ENCODE peak calls at places on chromosomes 13 and 19, in six cellular contexts. R, X, S, T, W and V are unnamed samples.

GRCh38 chr13:29436291-29436690 is 159.2 kb downstream of the SLC7A1 start:
- DNase-seq in R (no peak), X (peak), S (no peak), T (no peak), W (no peak), V (peak)

GRCh38 chr19:15550847-15551182 is 42.5 kb downstream of the CYP4F22 start:
- DNase-seq in R (no peak), X (peak), S (no peak), T (no peak), W (no peak), V (no peak)

GRCh38 chr19:39082745-39083598 is 1.2 kb upstream of the ACP7 start:
- DNase-seq in R (no peak), X (no peak), S (no peak), T (no peak), W (no peak), V (no peak)

GRCh38 chr13:52118595-52118994 is 10.3 kb downstream of the NEK5 start:
- DNase-seq in R (no peak), X (no peak), S (no peak), T (peak), W (no peak), V (no peak)

GRCh38 chr13:79448413-79448812 is 32.5 kb upstream of the NDFIP2 start:
- DNase-seq in R (no peak), X (peak), S (no peak), T (no peak), W (no peak), V (no peak)

GRCh38 chr19:52191374-52191773 is 1.5 kb downstream of the PPP2R1A start:
- DNase-seq in R (no peak), X (no peak), S (no peak), T (no peak), W (no peak), V (no peak)

GRCh38 chr13:48739346-48740037 is 85.8 kb downstream of the CYSLTR2 start:
- DNase-seq in R (no peak), X (no peak), S (no peak), T (no peak), W (no peak), V (no peak)

GRCh38 chr13:83753912-83754624 is 128.2 kb downstream of the SLITRK1 start:
- DNase-seq in R (no peak), X (peak), S (no peak), T (no peak), W (no peak), V (peak)

DNA sequence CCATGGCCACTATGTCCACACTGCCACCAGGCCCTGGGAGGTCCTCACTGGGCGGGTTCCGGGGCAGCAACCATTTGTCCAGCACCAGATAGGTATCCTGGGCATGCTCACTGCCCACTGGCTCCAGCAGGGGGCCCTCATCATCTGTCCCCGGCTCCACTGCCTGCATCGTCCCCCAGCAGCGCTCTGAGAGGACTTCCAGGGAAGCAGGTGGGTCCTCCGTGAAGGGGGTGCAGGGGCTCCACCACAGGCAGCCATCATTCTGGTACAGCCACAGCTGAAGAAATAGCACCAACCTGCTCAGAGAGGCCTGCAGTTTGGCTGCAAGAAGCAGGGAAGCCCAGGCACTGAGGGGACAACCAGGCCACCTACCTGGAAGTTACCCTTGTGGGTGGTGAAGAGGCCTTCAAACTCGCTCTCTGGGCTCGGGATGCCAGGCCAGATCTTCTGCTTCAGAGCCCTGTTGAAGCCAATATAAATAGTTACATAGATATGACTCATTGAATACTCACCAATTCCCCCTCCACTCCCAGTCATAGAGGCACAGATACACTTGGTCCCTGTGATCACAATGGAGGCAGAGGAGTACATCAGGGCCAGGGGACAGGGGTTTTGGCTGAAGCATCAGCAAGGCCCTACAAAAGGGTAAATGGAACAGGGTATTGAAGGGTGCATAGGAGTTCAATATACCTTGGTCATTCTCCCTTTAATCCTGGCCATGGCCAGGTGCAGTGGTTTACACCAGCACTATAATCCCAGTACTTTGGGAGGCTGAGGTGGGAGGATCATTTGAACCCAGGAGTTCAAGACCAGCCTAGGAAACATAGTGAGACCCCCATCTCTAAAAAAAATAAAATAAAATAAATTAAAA is 4.1 kb downstream of the SWSAP1 start:
- DNase-seq in R (peak), X (peak), S (peak), T (peak), W (no peak), V (peak)
- TF ChIP-seq CTCF in R (no peak), X (peak), S (peak), T (peak), W (peak), V (peak)

GRCh38 chr13:75643693-75644092 is 7.6 kb downstream of the LMO7 start:
- DNase-seq in R (no peak), X (peak), S (no peak), T (no peak), W (no peak), V (no peak)
- H3K4me3 ChIP-seq in R (no peak), X (no peak), S (no peak), T (no peak), W (no peak), V (no peak)

GRCh38 chr19:43406297-43406696 is 8.4 kb upstream of the TEX101 start:
- DNase-seq in R (no peak), X (no peak), S (no peak), T (peak), W (no peak), V (no peak)
- TF ChIP-seq CTCF in R (no peak), X (no peak), S (no peak), T (no peak), W (no peak), V (no peak)

DNA sequence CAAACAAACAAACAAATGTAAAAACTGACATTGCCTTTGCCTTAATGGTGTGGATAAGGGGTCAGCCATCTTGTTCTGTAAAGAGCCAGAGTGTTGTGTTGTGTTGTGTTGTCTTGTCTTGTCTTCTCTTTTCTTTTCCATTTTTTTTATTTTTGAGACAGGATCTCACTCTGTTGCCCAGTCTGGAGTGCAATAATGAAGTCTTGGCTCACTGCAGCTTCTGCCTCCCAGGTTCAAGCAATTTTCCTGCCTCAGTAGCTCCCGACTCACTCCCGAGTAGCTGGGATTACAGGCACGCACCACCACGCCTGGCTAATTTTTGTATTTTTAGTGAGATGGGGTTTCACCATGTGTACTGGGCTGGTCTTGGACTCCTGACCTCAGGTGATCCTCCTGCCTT is 27.8 kb downstream of the TIMM13 start:
- DNase-seq in R (no peak), X (no peak), S (no peak), T (no peak), W (no peak), V (no peak)
- H3K4me3 ChIP-seq in R (no peak), X (no peak), S (no peak), T (no peak), W (no peak), V (no peak)

GRCh38 chr19:33311326-33311682 is 9.0 kb upstream of the CEBPA start:
- DNase-seq in R (peak), X (no peak), S (no peak), T (no peak), W (no peak), V (no peak)
- TF ChIP-seq CTCF in R (peak), X (no peak), S (no peak), T (peak), W (no peak), V (no peak)

DNA sequence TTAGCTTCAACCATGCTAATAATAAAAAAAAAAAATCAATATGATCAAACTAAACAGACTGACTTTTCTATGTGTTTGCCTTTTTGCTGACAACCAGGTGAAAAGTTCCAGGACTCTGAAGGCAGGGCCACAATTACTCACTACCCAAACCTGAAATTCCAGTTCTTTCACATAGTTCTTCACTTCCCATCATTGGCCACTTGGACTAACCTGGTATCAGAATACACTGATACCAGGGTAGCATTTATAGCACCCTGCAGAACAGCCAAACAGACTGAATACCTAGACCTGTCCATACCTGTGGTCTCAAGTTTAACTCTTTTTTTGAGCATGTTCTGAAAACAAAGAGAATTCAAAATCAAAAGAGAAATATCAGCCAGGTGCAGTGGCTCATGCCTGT is 25.1 kb downstream of the ELF1 start:
- DNase-seq in R (no peak), X (no peak), S (no peak), T (no peak), W (no peak), V (no peak)
- H3K4me3 ChIP-seq in R (no peak), X (no peak), S (no peak), T (no peak), W (no peak), V (no peak)

GRCh38 chr19:6424190-6424938 is at the start of gene KHSRP:
- DNase-seq in R (peak), X (peak), S (no peak), T (peak), W (no peak), V (no peak)

GRCh38 chr19:6424939-6425731 is 524 bp upstream of the KHSRP start:
- DNase-seq in R (peak), X (peak), S (peak), T (peak), W (peak), V (peak)

GRCh38 chr19:6427131-6427530 is 2.5 kb upstream of the KHSRP start:
- DNase-seq in R (no peak), X (no peak), S (no peak), T (no peak), W (no peak), V (no peak)

GRCh38 chr19:6423499-6424189 is 967 bp downstream of the KHSRP start:
- DNase-seq in R (no peak), X (peak), S (no peak), T (peak), W (no peak), V (peak)

DNA sequence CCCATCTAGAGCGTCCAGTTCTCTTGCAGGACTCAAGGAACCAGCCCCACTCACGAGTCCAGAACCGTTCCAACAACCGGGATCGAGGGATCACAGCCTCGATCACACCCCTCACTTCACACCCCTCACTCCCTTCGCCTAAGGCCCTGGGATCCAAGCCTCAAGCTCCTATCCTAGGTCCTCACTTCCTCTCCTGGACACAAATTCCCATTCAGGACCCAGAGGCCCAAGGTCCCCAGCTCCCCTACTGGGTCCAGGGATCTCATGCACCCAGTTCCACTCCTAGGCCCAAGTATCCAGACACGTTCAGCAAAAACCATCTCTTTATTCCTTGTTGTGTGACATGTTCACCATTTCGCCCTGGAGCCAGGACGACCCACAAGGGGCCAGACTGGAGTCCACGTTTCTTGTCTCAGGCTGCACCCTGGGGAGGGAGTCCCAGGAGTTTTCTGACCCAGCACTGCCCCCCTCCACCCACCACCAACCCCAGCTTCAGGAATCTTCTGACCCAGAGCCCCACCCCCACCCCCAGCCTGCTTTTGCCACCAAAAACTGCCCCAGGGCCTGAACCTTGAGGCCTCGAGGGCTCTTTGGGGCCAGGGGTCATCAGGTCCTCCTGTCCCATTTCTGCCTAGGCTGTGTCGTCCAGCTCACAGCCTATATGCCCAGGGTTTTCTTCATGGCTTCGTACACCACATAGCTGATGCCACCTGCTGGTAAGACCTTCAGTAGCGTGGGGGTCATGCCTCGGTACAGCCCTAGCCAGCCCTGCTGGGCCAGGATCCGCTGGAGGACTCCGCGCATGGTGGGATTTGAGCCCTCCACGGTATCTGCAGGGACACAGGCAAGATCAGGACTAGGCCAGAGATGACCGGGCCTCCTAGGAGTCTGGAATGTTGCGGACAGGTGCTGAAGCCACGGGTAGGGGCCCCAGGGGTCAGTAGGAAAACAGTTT is 1.4 kb upstream of the KHSRP start:
- DNase-seq in R (no peak), X (no peak), S (no peak), T (no peak), W (no peak), V (no peak)
- TF ChIP-seq CTCF in R (no peak), X (no peak), S (no peak), T (peak), W (no peak), V (peak)